ENCODE peak calls at places on chromosome 5, in nine cellular contexts. K is thoracic aorta, O is GM23338, X is tibial nerve, D is choroid plexus epithelial cell, C is Caco-2, E is body of pancreas, W is AG10803, T is heart right ventricle. F is an unnamed sample.

GRCh38 chr5:17305964-17306725 is 88.7 kb downstream of the BASP1 start:
- DNase-seq in K (no peak), O (peak), X (peak), D (peak), C (peak), E (peak), W (peak), T (peak), F (peak)

GRCh38 chr5:171342362-171343111 is 33.5 kb downstream of the TLX3 start:
- DNase-seq in K (no peak), O (peak), X (peak), D (peak), C (peak), E (peak), W (peak), T (no peak), F (no peak)

GRCh38 chr5:110346893-110347358 is 379.5 kb downstream of the TMEM232 start:
- DNase-seq in K (no peak), O (no peak), X (no peak), D (no peak), C (peak), E (no peak), W (no peak), T (no peak), F (no peak)

GRCh38 chr5:138946241-138946623 is 71.1 kb upstream of the LRRTM2 start:
- DNase-seq in K (no peak), O (no peak), X (no peak), D (no peak), C (no peak), E (peak), W (no peak), T (no peak), F (peak)

GRCh38 chr5:116664988-116665387 is 90.4 kb upstream of the SEMA6A start:
- DNase-seq in K (no peak), O (no peak), X (no peak), D (no peak), C (no peak), E (no peak), W (no peak), T (no peak), F (no peak)

GRCh38 chr5:107875834-107876233 is 205.1 kb upstream of the EFNA5 start:
- DNase-seq in K (no peak), O (peak), X (no peak), D (peak), C (peak), E (no peak), W (peak), T (no peak), F (no peak)

GRCh38 chr5:89534331-89534730 is 651.3 kb upstream of the MEF2C start:
- DNase-seq in K (no peak), O (no peak), X (no peak), D (peak), C (no peak), E (no peak), W (peak), T (no peak), F (no peak)

GRCh38 chr5:756865-757345 is 27.6 kb downstream of the ZDHHC11B start:
- DNase-seq in K (no peak), O (no peak), X (no peak), D (no peak), C (peak), E (no peak), W (no peak), T (peak), F (no peak)

GRCh38 chr5:73374520-73375235 is 73.9 kb downstream of the FOXD1 start:
- DNase-seq in K (no peak), O (no peak), X (no peak), D (peak), C (no peak), E (no peak), W (peak), T (no peak), F (no peak)

GRCh38 chr5:11105706-11106105 is 344.7 kb upstream of the DAP start:
- DNase-seq in K (no peak), O (no peak), X (no peak), D (no peak), C (no peak), E (no peak), W (no peak), T (no peak), F (no peak)

GRCh38 chr5:139733698-139734491 is 61.7 kb upstream of the PSD2 start:
- DNase-seq in K (no peak), O (peak), X (no peak), D (no peak), C (no peak), E (peak), W (no peak), T (no peak), F (no peak)

GRCh38 chr5:72109625-72110024 is 2.4 kb downstream of the MAP1B start:
- DNase-seq in K (no peak), O (peak), X (no peak), D (no peak), C (no peak), E (no peak), W (no peak), T (no peak), F (no peak)

GRCh38 chr5:64418013-64418412 is 87.8 kb upstream of the RGS7BP start:
- DNase-seq in K (no peak), O (no peak), X (no peak), D (no peak), C (no peak), E (no peak), W (no peak), T (no peak), F (no peak)

GRCh38 chr5:73119492-73120157 is 750 bp upstream of the TMEM171 start:
- DNase-seq in K (no peak), O (peak), X (no peak), D (peak), C (no peak), E (peak), W (no peak), T (no peak), F (no peak)

GRCh38 chr5:158423623-158424200 is 564.8 kb upstream of the CLINT1 start:
- DNase-seq in K (no peak), O (no peak), X (no peak), D (peak), C (no peak), E (no peak), W (peak), T (no peak), F (no peak)

GRCh38 chr5:76960004-76960625 is 7.3 kb downstream of the CRHBP start:
- DNase-seq in K (no peak), O (peak), X (no peak), D (peak), C (no peak), E (no peak), W (no peak), T (no peak), F (no peak)

GRCh38 chr5:169300468-169301385 is at the start of gene SLIT3:
- DNase-seq in K (peak), O (peak), X (peak), D (peak), C (no peak), E (peak), W (peak), T (peak), F (peak)

GRCh38 chr5:13660072-13660471 is 284.4 kb downstream of the DNAH5 start:
- DNase-seq in K (no peak), O (peak), X (no peak), D (peak), C (peak), E (no peak), W (peak), T (no peak), F (no peak)
- TF ChIP-seq CTCF in K (no peak), O (peak), X (no peak), D (no peak), C (peak), E (no peak), W (peak), T (no peak), F (peak)

GRCh38 chr5:95668216-95668615 is 14.6 kb downstream of the SPATA9 start:
- DNase-seq in K (no peak), O (no peak), X (no peak), D (peak), C (no peak), E (no peak), W (peak), T (no peak), F (no peak)

GRCh38 chr5:95669540-95669939 is 13.3 kb downstream of the SPATA9 start:
- DNase-seq in K (peak), O (no peak), X (peak), D (peak), C (no peak), E (peak), W (peak), T (peak), F (no peak)

GRCh38 chr5:95667678-95668077 is 15.1 kb downstream of the SPATA9 start:
- DNase-seq in K (no peak), O (no peak), X (no peak), D (no peak), C (no peak), E (no peak), W (no peak), T (no peak), F (no peak)

GRCh38 chr5:95668728-95669127 is 14.1 kb downstream of the SPATA9 start:
- DNase-seq in K (no peak), O (no peak), X (no peak), D (peak), C (no peak), E (no peak), W (no peak), T (no peak), F (no peak)

DNA sequence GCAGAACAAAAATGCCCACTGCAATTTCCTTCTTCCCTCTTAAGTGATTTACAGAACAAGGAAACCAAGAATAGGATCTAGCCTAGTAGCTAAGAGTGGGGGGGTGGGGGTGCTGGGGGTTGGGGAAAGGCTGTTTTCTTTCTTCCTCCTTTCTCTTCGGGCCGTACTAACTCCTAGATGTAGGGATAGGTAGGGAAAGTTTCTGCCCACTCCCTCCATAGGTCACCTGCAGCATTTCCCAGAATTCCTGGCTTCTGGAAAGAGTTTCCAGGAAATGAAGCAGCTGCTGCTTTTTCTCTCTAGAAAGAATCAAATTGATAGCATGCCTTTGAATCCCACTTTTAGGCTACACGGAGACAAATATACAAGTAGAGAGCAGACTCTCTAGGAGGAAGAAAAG is 15.6 kb downstream of the SPATA9 start:
- DNase-seq in K (no peak), O (no peak), X (no peak), D (no peak), C (no peak), E (peak), W (no peak), T (no peak), F (no peak)
- TF ChIP-seq CTCF in K (no peak), O (no peak), X (no peak), D (no peak), C (no peak), E (no peak), W (no peak), T (no peak), F (no peak)

GRCh38 chr5:75167345-75167744 is 69.3 kb downstream of the ANKRD31 start:
- DNase-seq in K (no peak), O (peak), X (no peak), D (peak), C (peak), E (no peak), W (peak), T (no peak), F (no peak)
- TF ChIP-seq CTCF in K (no peak), O (peak), X (no peak), D (peak), C (peak), E (no peak), W (peak), T (no peak), F (peak)

GRCh38 chr5:142215915-142216681 is 107.5 kb downstream of the NDFIP1 start:
- DNase-seq in K (peak), O (no peak), X (peak), D (peak), C (peak), E (peak), W (peak), T (peak), F (no peak)
- TF ChIP-seq CTCF in K (no peak), O (no peak), X (no peak), D (peak), C (peak), E (no peak), W (no peak), T (no peak), F (no peak)

GRCh38 chr5:66724740-66725139 is 128.5 kb downstream of the MAST4 start:
- DNase-seq in K (no peak), O (no peak), X (no peak), D (peak), C (no peak), E (no peak), W (peak), T (no peak), F (no peak)
- TF ChIP-seq CTCF in K (no peak), O (no peak), X (no peak), D (peak), C (peak), E (no peak), W (peak), T (no peak), F (no peak)

F was measured in progenitor cell of endocrine pancreas.